ENCODE peak calls at places on chromosomes 7 and 10, in eight cellular contexts. K is activated CD4-positive, alpha-beta T cell treated with anti-CD3 and anti-CD28 coated beads for 4 hours; X is GM12891; C is transverse colon; W is Kasumi-1; L is GM10248; D is AG10803; F is naive B cell. Q is an unnamed sample.

GRCh38 chr10:129936266-129936922 is 27.7 kb downstream of the EBF3 start:
- DNase-seq in K (no peak), X (no peak), C (no peak), W (no peak), L (no peak), D (no peak), F (no peak), Q (no peak)

GRCh38 chr10:99976886-99977391 is 32.8 kb downstream of the DNMBP start:
- DNase-seq in K (no peak), X (no peak), C (no peak), W (no peak), L (no peak), D (peak; percentile 93), F (no peak), Q (peak; percentile 55)

GRCh38 chr10:7706534-7707073 is 3.5 kb downstream of the ITIH2 start:
- DNase-seq in K (no peak), X (no peak), C (no peak), W (no peak), L (no peak), D (no peak), F (no peak), Q (no peak)

GRCh38 chr7:27101906-27102577 is 441 bp downstream of the HOXA2 start:
- DNase-seq in K (no peak), X (no peak), C (no peak), W (no peak), L (no peak), D (no peak), F (no peak), Q (no peak)

GRCh38 chr7:82319674-82320118 is 123.9 kb downstream of the CACNA2D1 start:
- DNase-seq in K (no peak), X (no peak), C (peak; percentile 30), W (no peak), L (no peak), D (peak; percentile 92), F (no peak), Q (no peak)

GRCh38 chr10:76082956-76083355 is 651.5 kb downstream of the LRMDA start:
- DNase-seq in K (no peak), X (no peak), C (peak; percentile 8), W (no peak), L (no peak), D (peak; percentile 34), F (no peak), Q (no peak)

GRCh38 chr7:152553671-152554317 is 118.0 kb upstream of the KMT2C start:
- DNase-seq in K (no peak), X (no peak), C (no peak), W (no peak), L (no peak), D (no peak), F (no peak), Q (no peak)

GRCh38 chr10:21314234-21314633 is 211.2 kb downstream of the SKIDA1 start:
- DNase-seq in K (no peak), X (no peak), C (no peak), W (no peak), L (no peak), D (peak; percentile 40), F (no peak), Q (no peak)

GRCh38 chr7:105454058-105454739 is 65.5 kb upstream of the SRPK2 start:
- DNase-seq in K (no peak), X (no peak), C (no peak), W (no peak), L (no peak), D (peak; percentile 95), F (no peak), Q (peak; percentile 74)

GRCh38 chr10:14261341-14261740 is 69.4 kb downstream of the FRMD4A start:
- DNase-seq in K (no peak), X (no peak), C (no peak), W (no peak), L (no peak), D (no peak), F (no peak), Q (no peak)

GRCh38 chr10:47424231-47424630 is 40.1 kb upstream of the ZNF488 start:
- DNase-seq in K (no peak), X (no peak), C (no peak), W (no peak), L (no peak), D (no peak), F (no peak), Q (no peak)

GRCh38 chr7:41313171-41313570 is 389.7 kb downstream of the INHBA start:
- DNase-seq in K (no peak), X (no peak), C (no peak), W (no peak), L (no peak), D (no peak), F (no peak), Q (no peak)

GRCh38 chr7:152054377-152055230 is 29.1 kb downstream of the GALNT11 start:
- DNase-seq in K (no peak), X (no peak), C (no peak), W (no peak), L (no peak), D (peak; percentile 80), F (no peak), Q (no peak)

GRCh38 chr7:74026406-74027123 is 1.4 kb upstream of the ELN start:
- DNase-seq in K (peak; percentile 59), X (peak; percentile 83), C (peak; percentile 79), W (peak; percentile 53), L (peak; percentile 86), D (peak; percentile 60), F (peak; percentile 36), Q (peak; percentile 71)

GRCh38 chr10:79007037-79007842 is 61.5 kb upstream of the ZMIZ1 start:
- DNase-seq in K (no peak), X (no peak), C (no peak), W (peak; percentile 32), L (no peak), D (no peak), F (no peak), Q (no peak)

GRCh38 chr7:41984888-41985287 is 252.1 kb downstream of the GLI3 start:
- DNase-seq in K (no peak), X (no peak), C (no peak), W (peak; percentile 18), L (no peak), D (peak; percentile 38), F (no peak), Q (peak; percentile 48)

GRCh38 chr10:123459371-123460224 is 206.6 kb upstream of the GPR26 start:
- DNase-seq in K (no peak), X (no peak), C (no peak), W (no peak), L (no peak), D (no peak), F (no peak), Q (no peak)

GRCh38 chr7:157601530-157601929 is 264.7 kb downstream of the DNAJB6 start:
- DNase-seq in K (no peak), X (no peak), C (no peak), W (no peak), L (no peak), D (no peak), F (no peak), Q (no peak)

GRCh38 chr10:121900443-121901174 is 27.2 kb downstream of the ATE1 start:
- DNase-seq in K (no peak), X (peak; percentile 20), C (no peak), W (peak; percentile 98), L (peak; percentile 60), D (peak; percentile 69), F (no peak), Q (peak; percentile 48)

GRCh38 chr7:42414961-42415505 is 178.0 kb upstream of the GLI3 start:
- DNase-seq in K (no peak), X (no peak), C (no peak), W (no peak), L (no peak), D (no peak), F (no peak), Q (no peak)

GRCh38 chr7:156014808-156015207 is 202.5 kb upstream of the SHH start:
- DNase-seq in K (no peak), X (no peak), C (no peak), W (no peak), L (no peak), D (no peak), F (no peak), Q (no peak)

GRCh38 chr7:129176853-129177369 is 11.5 kb upstream of the SMO start:
- DNase-seq in K (no peak), X (no peak), C (no peak), W (peak; percentile 13), L (no peak), D (no peak), F (no peak), Q (no peak)

GRCh38 chr10:102112210-102112817 is 7.9 kb downstream of the LDB1 start:
- DNase-seq in K (no peak), X (no peak), C (no peak), W (peak; percentile 50), L (no peak), D (no peak), F (no peak), Q (no peak)

GRCh38 chr7:104328308-104328969 is at the start of gene LHFPL3:
- DNase-seq in K (no peak), X (no peak), C (no peak), W (no peak), L (no peak), D (no peak), F (no peak), Q (no peak)

GRCh38 chr10:125156739-125157472 is 3.5 kb downstream of the CTBP2 start:
- DNase-seq in K (no peak), X (no peak), C (no peak), W (no peak), L (no peak), D (no peak), F (no peak), Q (no peak)

GRCh38 chr7:159125104-159125943 is 19.3 kb downstream of the VIPR2 start:
- DNase-seq in K (no peak), X (no peak), C (no peak), W (no peak), L (no peak), D (no peak), F (no peak), Q (no peak)

GRCh38 chr7:107078517-107078966 is 34.0 kb downstream of the PRKAR2B start:
- DNase-seq in K (no peak), X (no peak), C (no peak), W (no peak), L (no peak), D (peak; percentile 4), F (no peak), Q (no peak)

GRCh38 chr10:117503170-117503885 is 39.2 kb upstream of the EMX2 start:
- DNase-seq in K (no peak), X (no peak), C (no peak), W (no peak), L (no peak), D (peak; percentile 86), F (no peak), Q (peak; percentile 9)

GRCh38 chr7:1607686-1608085 is 37.9 kb upstream of the PSMG3 start:
- DNase-seq in K (no peak), X (no peak), C (no peak), W (no peak), L (no peak), D (no peak), F (no peak), Q (no peak)

GRCh38 chr7:25382175-25382574 is 153.9 kb upstream of the NPVF start:
- DNase-seq in K (no peak), X (no peak), C (no peak), W (no peak), L (no peak), D (no peak), F (no peak), Q (no peak)

GRCh38 chr7:105880571-105881330 is 4.4 kb upstream of the ATXN7L1 start:
- DNase-seq in K (no peak), X (no peak), C (no peak), W (no peak), L (no peak), D (no peak), F (no peak), Q (no peak)

GRCh38 chr10:129756912-129757861 is 206.9 kb downstream of the EBF3 start:
- DNase-seq in K (no peak), X (no peak), C (peak; percentile 3), W (peak; percentile 34), L (no peak), D (peak; percentile 8), F (no peak), Q (no peak)

GRCh38 chr7:37084303-37084702 is 360.0 kb upstream of the AOAH start:
- DNase-seq in K (no peak), X (no peak), C (no peak), W (no peak), L (no peak), D (no peak), F (no peak), Q (no peak)

GRCh38 chr7:129778770-129779601 is 167.5 kb downstream of the NRF1 start:
- DNase-seq in K (no peak), X (no peak), C (no peak), W (no peak), L (no peak), D (no peak), F (no peak), Q (no peak)

Q was measured in COLO829.